ENCODE peak calls at places on chromosomes 11 and 22, in eight cellular contexts. E is foreskin fibroblast, N is transverse colon, Y is adrenal gland, H is AG10803, M is endodermal cell, O is bronchial epithelial cell, D is fibroblast of villous mesenchyme. W is an unnamed sample.

GRCh38 chr11:47494996-47495855 is 46.3 kb upstream of the RAPSN start:
- DNase-seq in E (peak), N (no peak), Y (no peak), H (peak), M (no peak), O (no peak), D (peak), W (peak)

GRCh38 chr11:47254381-47254780 is 3.4 kb upstream of the NR1H3 start:
- DNase-seq in E (peak), N (peak), Y (peak), H (no peak), M (no peak), O (no peak), D (peak), W (peak)

GRCh38 chr22:41197046-41197807 is 7.9 kb upstream of the L3MBTL2 start:
- DNase-seq in E (peak), N (peak), Y (peak), H (peak), M (peak), O (peak), D (peak), W (peak)

GRCh38 chr22:17566776-17567175 is 3.5 kb downstream of the SLC25A18 start:
- DNase-seq in E (no peak), N (no peak), Y (no peak), H (no peak), M (no peak), O (no peak), D (no peak), W (no peak)

GRCh38 chr11:43434893-43435292 is 76.2 kb downstream of the TTC17 start:
- DNase-seq in E (no peak), N (no peak), Y (no peak), H (no peak), M (no peak), O (no peak), D (no peak), W (no peak)

GRCh38 chr11:82577246-82577645 is 156.4 kb downstream of the FAM181B start:
- DNase-seq in E (no peak), N (no peak), Y (no peak), H (no peak), M (peak), O (no peak), D (no peak), W (no peak)

GRCh38 chr11:64770120-64770519 is 8.2 kb downstream of the SF1 start:
- DNase-seq in E (no peak), N (no peak), Y (peak), H (no peak), M (no peak), O (no peak), D (no peak), W (no peak)

GRCh38 chr22:33051960-33052839 is 6.0 kb downstream of the SYN3 start:
- DNase-seq in E (no peak), N (no peak), Y (no peak), H (no peak), M (peak), O (no peak), D (no peak), W (no peak)

GRCh38 chr11:126334665-126335462 is 20.6 kb upstream of the ST3GAL4 start:
- DNase-seq in E (peak), N (no peak), Y (peak), H (peak), M (no peak), O (no peak), D (peak), W (peak)

GRCh38 chr11:45885921-45886721 is 670 bp downstream of the MAPK8IP1 start:
- DNase-seq in E (no peak), N (no peak), Y (no peak), H (no peak), M (peak), O (no peak), D (no peak), W (no peak)

GRCh38 chr22:23523746-23524145 is 56.3 kb downstream of the IGLL1 start:
- DNase-seq in E (no peak), N (no peak), Y (no peak), H (no peak), M (peak), O (no peak), D (no peak), W (no peak)

GRCh38 chr22:45502215-45503070 is at the start of gene FBLN1:
- DNase-seq in E (peak), N (no peak), Y (no peak), H (no peak), M (peak), O (no peak), D (peak), W (no peak)

GRCh38 chr11:12827369-12827768 is 153.1 kb downstream of the TEAD1 start:
- DNase-seq in E (no peak), N (no peak), Y (no peak), H (no peak), M (no peak), O (no peak), D (no peak), W (no peak)

GRCh38 chr11:116506446-116506845 is 266.3 kb downstream of the BUD13 start:
- DNase-seq in E (no peak), N (no peak), Y (no peak), H (no peak), M (peak), O (no peak), D (no peak), W (no peak)

GRCh38 chr22:24768537-24769374 is 5.8 kb downstream of the PIWIL3 start:
- DNase-seq in E (peak), N (peak), Y (peak), H (peak), M (peak), O (peak), D (peak), W (peak)

GRCh38 chr11:117145393-117145761 is 1.3 kb downstream of the PAFAH1B2 start:
- DNase-seq in E (peak), N (peak), Y (peak), H (peak), M (peak), O (peak), D (peak), W (peak)

GRCh38 chr11:19730373-19730772 is 17.7 kb downstream of the NAV2 start:
- DNase-seq in E (peak), N (peak), Y (no peak), H (peak), M (no peak), O (no peak), D (no peak), W (no peak)

GRCh38 chr11:32005786-32006406 is 85.0 kb upstream of the RCN1 start:
- DNase-seq in E (peak), N (no peak), Y (no peak), H (peak), M (no peak), O (peak), D (no peak), W (peak)

GRCh38 chr11:75022759-75023396 is 34.1 kb downstream of the NEU3 start:
- DNase-seq in E (peak), N (peak), Y (peak), H (peak), M (peak), O (peak), D (peak), W (peak)

GRCh38 chr11:33712436-33712835 is 11.8 kb upstream of the C11orf91 start:
- DNase-seq in E (no peak), N (no peak), Y (no peak), H (no peak), M (no peak), O (no peak), D (no peak), W (no peak)

GRCh38 chr22:31093956-31094622 is 13.0 kb downstream of the SMTN start:
- DNase-seq in E (no peak), N (peak), Y (no peak), H (no peak), M (peak), O (no peak), D (no peak), W (no peak)

GRCh38 chr22:26671317-26672059 is 14.1 kb downstream of the MIAT start:
- DNase-seq in E (no peak), N (peak), Y (no peak), H (no peak), M (no peak), O (peak), D (no peak), W (no peak)

GRCh38 chr22:25514436-25514835 is 50.0 kb upstream of the GRK3 start:
- DNase-seq in E (peak), N (no peak), Y (no peak), H (no peak), M (peak), O (peak), D (no peak), W (no peak)

GRCh38 chr11:120392791-120393190 is 56.6 kb downstream of the ARHGEF12 start:
- DNase-seq in E (peak), N (no peak), Y (no peak), H (peak), M (no peak), O (no peak), D (no peak), W (no peak)

GRCh38 chr11:76030973-76031590 is 175.2 kb downstream of the WNT11 start:
- DNase-seq in E (peak), N (no peak), Y (no peak), H (peak), M (no peak), O (peak), D (peak), W (peak)

GRCh38 chr11:119368121-119369034 is 13.1 kb downstream of the USP2 start:
- DNase-seq in E (no peak), N (peak), Y (peak), H (no peak), M (peak), O (no peak), D (peak), W (peak)

GRCh38 chr11:62687508-62688396 is 1.6 kb downstream of the LRRN4CL start:
- DNase-seq in E (peak), N (no peak), Y (no peak), H (no peak), M (peak), O (no peak), D (no peak), W (no peak)

GRCh38 chr11:114307524-114308203 is 11.5 kb downstream of the NNMT start:
- DNase-seq in E (peak), N (no peak), Y (peak), H (peak), M (no peak), O (no peak), D (peak), W (peak)
- H3K4me3 ChIP-seq in E (peak), N (no peak), Y (no peak), H (peak), M (no peak), O (no peak), D (peak), W (peak)

GRCh38 chr11:124869856-124870387 is 4.7 kb downstream of the ROBO3 start:
- DNase-seq in E (no peak), N (no peak), Y (no peak), H (no peak), M (no peak), O (no peak), D (no peak), W (no peak)

GRCh38 chr11:124865902-124866851 is 945 bp downstream of the ROBO3 start:
- DNase-seq in E (peak), N (peak), Y (no peak), H (peak), M (peak), O (peak), D (peak), W (no peak)

GRCh38 chr11:124869331-124869730 is 4.1 kb downstream of the ROBO3 start:
- DNase-seq in E (no peak), N (no peak), Y (no peak), H (no peak), M (peak), O (no peak), D (no peak), W (no peak)

GRCh38 chr11:124868322-124869274 is 3.4 kb downstream of the ROBO3 start:
- DNase-seq in E (no peak), N (no peak), Y (no peak), H (no peak), M (peak), O (no peak), D (no peak), W (no peak)

DNA sequence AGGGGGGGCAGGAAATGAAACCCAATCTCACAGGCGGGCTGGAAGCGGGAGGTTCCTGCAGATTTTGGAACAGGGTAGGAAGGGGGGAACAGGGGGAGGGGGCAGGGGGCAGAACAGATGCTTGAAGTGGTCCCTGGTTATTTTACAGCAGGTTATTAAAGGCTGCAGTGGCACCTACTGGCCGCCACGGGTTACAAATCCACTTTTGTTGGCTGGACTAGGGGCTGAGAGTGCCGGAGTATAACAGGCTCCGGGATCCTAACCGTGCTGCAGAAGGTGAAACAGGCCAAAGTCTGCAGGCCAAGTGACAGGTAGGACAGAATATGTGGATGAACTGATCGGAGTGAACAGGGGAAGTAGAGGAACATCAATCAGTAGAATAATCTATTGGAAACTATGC is 2.5 kb downstream of the ROBO3 start:
- DNase-seq in E (peak), N (no peak), Y (no peak), H (peak), M (peak), O (peak), D (peak), W (peak)
- TF ChIP-seq CTCF in E (peak), N (peak), Y (peak), H (peak), M (peak), O (peak), D (peak), W (peak)

GRCh38 chr11:1876361-1877063 is 15.2 kb downstream of the PRR33 start:
- DNase-seq in E (peak), N (peak), Y (peak), H (no peak), M (peak), O (no peak), D (peak), W (peak)
- H3K4me3 ChIP-seq in E (no peak), N (no peak), Y (no peak), H (no peak), M (no peak), O (no peak), D (peak), W (peak)

GRCh38 chr22:37046589-37046988 is 5.0 kb upstream of the KCTD17 start:
- DNase-seq in E (no peak), N (no peak), Y (no peak), H (no peak), M (no peak), O (no peak), D (no peak), W (no peak)

GRCh38 chr22:37043828-37044538 is 7.6 kb upstream of the KCTD17 start:
- DNase-seq in E (peak), N (peak), Y (peak), H (peak), M (peak), O (peak), D (peak), W (peak)

GRCh38 chr22:37048133-37048532 is 3.4 kb upstream of the KCTD17 start:
- DNase-seq in E (no peak), N (no peak), Y (no peak), H (peak), M (peak), O (no peak), D (no peak), W (no peak)

GRCh38 chr22:37044634-37045625 is 6.6 kb upstream of the KCTD17 start:
- DNase-seq in E (no peak), N (no peak), Y (no peak), H (no peak), M (no peak), O (peak), D (no peak), W (no peak)

GRCh38 chr22:37045958-37046357 is 5.6 kb upstream of the KCTD17 start:
- DNase-seq in E (peak), N (no peak), Y (no peak), H (peak), M (peak), O (peak), D (peak), W (peak)
- TF ChIP-seq CTCF in E (peak), N (peak), Y (peak), H (peak), M (peak), O (peak), D (peak), W (peak)

DNA sequence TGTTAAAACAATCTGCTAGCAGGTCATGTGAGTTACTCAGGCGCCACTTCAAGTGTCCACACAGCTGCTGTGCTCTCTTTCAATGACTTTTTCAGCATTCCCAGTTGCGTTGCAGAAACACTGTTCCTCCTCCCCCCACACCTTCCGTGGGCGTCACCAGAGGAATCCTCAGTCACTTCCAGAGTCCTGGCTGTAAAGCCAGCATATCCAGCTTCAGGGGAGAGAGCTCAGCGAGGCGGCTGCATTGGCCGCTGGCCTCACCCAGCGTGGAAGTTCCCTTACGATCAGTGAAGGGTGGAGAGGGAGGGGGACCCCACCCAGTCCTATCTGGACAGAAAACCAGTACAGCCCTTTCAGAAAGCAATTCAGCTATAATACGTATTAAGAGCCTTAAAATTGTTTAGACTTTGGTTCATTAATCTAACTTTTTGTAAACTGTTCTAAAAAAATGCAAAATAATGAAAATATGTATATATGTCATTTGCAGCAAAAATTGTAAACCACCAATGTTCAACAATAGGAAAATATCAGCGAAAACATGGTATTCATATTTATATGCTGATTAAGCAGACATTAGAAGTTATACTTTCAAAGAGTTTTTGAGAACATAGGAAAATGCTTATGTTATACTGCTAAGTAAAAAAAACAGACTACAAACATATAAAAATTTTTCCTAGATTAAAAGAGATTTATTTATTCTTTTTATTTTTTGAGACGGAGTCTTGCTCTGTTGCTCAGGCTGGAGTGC is 2.8 kb upstream of the ANO9 start:
- DNase-seq in E (peak), N (peak), Y (no peak), H (peak), M (no peak), O (peak), D (peak), W (peak)
- H3K4me3 ChIP-seq in E (no peak), N (no peak), Y (no peak), H (no peak), M (no peak), O (no peak), D (no peak), W (no peak)

GRCh38 chr11:61294717-61295595 is at the start of gene VWCE:
- DNase-seq in E (peak), N (peak), Y (peak), H (peak), M (peak), O (peak), D (peak), W (peak)
- TF ChIP-seq CTCF in E (peak), N (no peak), Y (peak), H (peak), M (peak), O (peak), D (peak), W (no peak)

GRCh38 chr11:111540114-111540920 is at the start of gene LAYN:
- DNase-seq in E (peak), N (peak), Y (peak), H (peak), M (peak), O (no peak), D (peak), W (peak)

GRCh38 chr11:111540921-111541208 is 345 bp downstream of the LAYN start:
- DNase-seq in E (no peak), N (no peak), Y (no peak), H (no peak), M (no peak), O (no peak), D (no peak), W (no peak)

GRCh38 chr11:111539426-111540113 is 950 bp upstream of the LAYN start:
- DNase-seq in E (no peak), N (no peak), Y (no peak), H (no peak), M (no peak), O (no peak), D (peak), W (no peak)

GRCh38 chr11:111542606-111543275 is 2.2 kb downstream of the LAYN start:
- DNase-seq in E (no peak), N (no peak), Y (no peak), H (no peak), M (no peak), O (no peak), D (no peak), W (no peak)

DNA sequence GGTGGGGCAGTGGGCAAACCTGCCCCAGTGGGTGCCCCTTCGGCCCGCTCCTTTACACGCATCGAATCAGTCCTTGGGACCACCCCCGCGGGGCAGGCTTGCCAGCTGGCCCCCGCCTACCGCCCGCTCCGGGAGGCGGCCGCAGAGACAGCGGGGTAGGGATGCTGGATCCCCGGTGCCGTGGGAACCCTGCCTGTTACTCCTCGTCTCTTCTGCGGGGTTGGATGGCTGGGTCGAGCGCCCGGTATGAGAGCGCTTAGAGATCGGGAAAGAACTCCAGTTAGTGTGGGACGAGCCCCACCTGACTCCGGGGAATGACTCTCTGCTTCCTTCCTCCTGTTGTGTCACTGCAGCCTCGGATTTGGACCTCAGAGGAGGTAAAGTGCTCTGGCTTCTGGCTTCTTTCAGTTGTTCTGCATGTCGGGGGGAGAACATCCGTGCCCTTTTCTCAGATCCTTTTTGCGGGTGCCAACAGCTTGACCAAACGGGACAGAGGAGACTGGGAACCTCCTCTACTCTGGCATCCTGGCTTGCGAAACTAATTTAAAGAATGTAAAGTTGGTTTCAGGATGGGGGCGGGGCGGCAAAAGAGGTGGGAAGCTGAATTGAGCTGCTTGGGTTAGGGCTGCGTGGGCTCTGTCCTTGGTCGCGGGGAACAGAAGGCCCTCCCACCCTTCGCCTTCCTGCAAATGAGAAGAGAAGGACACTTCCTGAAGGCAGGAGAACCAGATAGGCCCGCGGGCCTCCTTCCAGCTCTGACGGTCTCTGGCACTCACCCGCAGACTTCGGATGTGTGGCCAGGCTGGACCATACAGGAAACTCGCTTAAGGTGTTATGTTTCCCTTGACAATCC is 915 bp downstream of the LAYN start:
- DNase-seq in E (peak), N (peak), Y (peak), H (peak), M (peak), O (peak), D (peak), W (peak)
- H3K4me3 ChIP-seq in E (peak), N (peak), Y (peak), H (peak), M (peak), O (peak), D (peak), W (peak)